ENCODE peak calls at places on chromosomes 7 and 10, in five cellular contexts. A is gastrocnemius medialis, O is ovary, P is heart left ventricle, B is IMR-90. Q is an unnamed sample.

GRCh38 chr7:2570021-2570420 is 11.2 kb downstream of the IQCE start:
- DNase-seq in A (no peak), O (no peak), P (no peak), B (no peak), Q (no peak)

GRCh38 chr10:60707841-60708240 is 70.4 kb upstream of the CDK1 start:
- DNase-seq in A (no peak), O (no peak), P (no peak), B (no peak), Q (peak; percentile 18)

GRCh38 chr10:16423599-16423998 is 13.2 kb upstream of the PTER start:
- DNase-seq in A (no peak), O (no peak), P (no peak), B (no peak), Q (no peak)

GRCh38 chr10:107517811-107518210 is 353.3 kb upstream of the SORCS1 start:
- DNase-seq in A (no peak), O (no peak), P (no peak), B (no peak), Q (no peak)

GRCh38 chr7:143237363-143237762 is 15.5 kb downstream of the TAS2R40 start:
- DNase-seq in A (no peak), O (no peak), P (no peak), B (no peak), Q (no peak)

GRCh38 chr10:133202778-133203651 is 27.0 kb upstream of the UTF1 start:
- DNase-seq in A (no peak), O (no peak), P (no peak), B (no peak), Q (no peak)

GRCh38 chr7:121046009-121046408 is 57.5 kb downstream of the CPED1 start:
- DNase-seq in A (no peak), O (no peak), P (no peak), B (no peak), Q (no peak)

GRCh38 chr7:39317107-39317506 is 249.1 kb upstream of the YAE1 start:
- DNase-seq in A (no peak), O (no peak), P (no peak), B (no peak), Q (no peak)

GRCh38 chr10:43879162-43879561 is 230.5 kb upstream of the ZNF32 start:
- DNase-seq in A (no peak), O (no peak), P (no peak), B (no peak), Q (no peak)

GRCh38 chr7:136874393-136875032 is 6.1 kb downstream of the CHRM2 start:
- DNase-seq in A (no peak), O (no peak), P (no peak), B (peak; percentile 73), Q (no peak)

GRCh38 chr10:112280205-112280921 is 2.8 kb upstream of the TECTB start:
- DNase-seq in A (no peak), O (no peak), P (no peak), B (no peak), Q (no peak)
- H3K4me3 ChIP-seq in A (no peak overlapping the region), O (no peak overlapping the region), P (no peak overlapping the region), B (no peak overlapping the region), Q (no peak overlapping the region)

DNA sequence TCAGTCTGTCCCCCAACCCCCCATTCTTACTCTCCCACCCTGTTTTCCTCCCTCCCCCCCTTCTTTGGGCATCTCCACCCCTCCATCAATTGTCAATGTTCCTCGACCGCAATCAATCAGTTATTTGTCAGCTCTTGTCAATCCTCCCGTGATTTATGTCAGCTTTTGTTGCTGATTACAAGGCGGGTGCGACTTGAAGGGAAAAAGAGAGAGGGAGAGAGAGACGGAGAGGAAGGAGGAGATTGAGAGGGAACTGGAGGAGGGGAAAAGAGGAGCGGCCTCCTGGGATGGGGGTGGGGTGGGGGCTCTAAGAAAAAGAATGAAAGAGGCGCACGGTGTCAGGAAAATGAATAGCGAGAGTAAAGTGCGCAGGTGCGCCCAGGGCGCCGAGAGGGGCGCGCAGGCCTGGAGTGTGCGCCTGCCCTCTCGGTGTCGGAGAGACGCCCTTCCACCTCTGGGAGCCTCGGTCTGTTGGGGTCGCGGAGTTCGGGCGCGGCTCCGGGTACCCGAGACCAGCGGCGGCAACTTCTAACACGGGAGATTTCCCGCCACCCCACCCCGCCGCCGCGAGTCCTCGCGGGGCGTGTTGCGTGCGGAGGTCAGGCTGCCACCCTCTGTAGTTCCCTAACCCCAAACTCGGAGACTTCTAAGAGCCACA is 1.1 kb upstream of the ZNF503 start:
- DNase-seq in A (peak; percentile 7), O (peak; percentile 70), P (peak; percentile 40), B (no peak), Q (peak; percentile 30)
- H3K4me1 ChIP-seq in A (peaks cover 30% of the 10 kb centered on the region), O (peaks cover 4% of the 10 kb centered on the region), P (peaks cover 23% of the 10 kb centered on the region), B (peaks cover 2% of the 10 kb centered on the region), Q (peaks cover 21% of the 10 kb centered on the region)

DNA sequence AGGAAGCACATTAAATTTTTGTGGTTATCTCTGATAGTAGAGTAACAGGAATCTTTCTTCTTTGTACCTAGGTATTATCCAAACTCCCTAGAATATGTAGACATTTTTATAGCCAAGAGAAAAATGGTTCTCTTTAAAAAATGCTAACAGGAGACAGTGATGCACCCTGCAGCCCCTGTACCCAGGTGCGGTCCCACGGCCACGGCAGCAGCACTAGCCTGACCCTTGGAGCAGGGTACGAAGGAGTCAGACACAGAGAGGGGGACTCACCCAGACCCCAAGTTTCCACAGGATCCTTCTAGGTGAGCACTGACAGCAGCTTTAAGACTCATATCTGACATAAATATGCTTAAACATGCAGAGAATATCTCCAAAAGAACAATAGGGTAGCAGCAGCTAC is 60.4 kb downstream of the NUDCD3 start:
- DNase-seq in A (no peak), O (no peak), P (no peak), B (no peak), Q (no peak)
- TF ChIP-seq POLR2A in A (no peak), O (no peak), P (no peak), B (no peak), Q (no peak)

GRCh38 chr7:4747746-4748145 is 27.7 kb upstream of the AP5Z1 start:
- DNase-seq in A (no peak), O (no peak), P (no peak), B (no peak), Q (no peak)

GRCh38 chr7:4745265-4745919 is 30.0 kb upstream of the AP5Z1 start:
- DNase-seq in A (no peak), O (no peak), P (no peak), B (no peak), Q (no peak)

GRCh38 chr7:4747013-4747412 is 28.4 kb upstream of the AP5Z1 start:
- DNase-seq in A (no peak), O (no peak), P (peak; percentile 58), B (no peak), Q (no peak)

GRCh38 chr7:4744391-4745264 is 30.8 kb upstream of the AP5Z1 start:
- DNase-seq in A (peak; percentile 98), O (peak; percentile 96), P (peak; percentile 99), B (peak; percentile 99), Q (peak; percentile 98)

DNA sequence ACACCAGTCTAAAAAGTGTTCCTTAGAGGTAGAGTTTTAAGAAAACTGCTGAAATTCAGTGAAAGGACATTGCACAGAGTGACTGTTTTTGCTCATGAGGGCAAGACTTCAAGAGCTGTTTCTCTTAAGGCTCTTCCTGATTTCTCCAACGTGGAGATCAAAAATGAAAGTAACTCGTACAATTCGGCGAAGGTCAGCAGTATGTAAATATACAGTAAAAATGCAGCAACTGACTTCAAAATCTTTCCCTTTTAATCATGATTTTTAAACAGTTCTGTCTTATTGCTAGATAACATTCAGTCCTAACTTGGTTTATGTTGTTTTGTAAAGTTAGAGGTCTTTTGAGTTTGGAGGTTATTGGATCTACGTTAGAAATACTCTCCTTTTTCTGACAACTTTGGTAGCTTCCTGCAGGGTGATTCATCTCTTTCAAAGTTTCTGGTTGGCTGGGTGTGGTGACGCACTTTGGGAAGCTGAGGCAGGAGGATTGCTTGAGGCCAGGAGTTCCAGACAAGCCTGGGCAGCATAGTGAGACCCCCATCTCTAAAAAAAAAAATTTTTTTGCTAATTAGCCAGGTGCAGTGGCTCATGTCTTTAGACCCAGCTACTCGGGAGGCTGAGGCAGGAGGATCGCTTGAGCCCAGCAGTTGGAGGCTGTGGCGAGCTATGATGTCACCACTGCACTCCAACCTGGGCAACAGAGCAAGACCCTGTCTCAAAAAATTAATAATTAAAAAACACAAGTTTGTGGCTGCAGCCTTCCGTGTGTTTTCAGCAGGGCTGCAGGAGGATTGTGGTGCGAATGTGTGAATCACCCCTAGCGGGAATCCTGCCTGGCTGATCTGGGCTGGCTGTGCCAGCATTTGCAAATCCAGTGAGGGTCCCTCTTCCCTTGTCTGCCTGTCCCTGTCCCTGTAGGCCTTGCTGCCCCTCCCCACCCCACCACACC is 29.2 kb upstream of the AP5Z1 start:
- DNase-seq in A (no peak), O (no peak), P (no peak), B (peak; percentile 83), Q (peak; percentile 59)
- H3K4me3 ChIP-seq in A (peak overlapping the region; percentile 46), O (peak overlapping the region; percentile 31), P (peak overlapping the region; percentile 31), B (peak overlapping the region; percentile 51), Q (peak overlapping the region; percentile 25)

GRCh38 chr7:1536105-1536767 is 5.7 kb downstream of the MAFK start:
- DNase-seq in A (no peak), O (peak; percentile 54), P (no peak), B (no peak), Q (no peak)
- H3K4me1 ChIP-seq in A (peaks cover 68% of the 10 kb centered on the region), O (peaks cover 27% of the 10 kb centered on the region), P (peaks cover 56% of the 10 kb centered on the region), B (peaks cover 41% of the 10 kb centered on the region), Q (peaks cover 61% of the 10 kb centered on the region)

DNA sequence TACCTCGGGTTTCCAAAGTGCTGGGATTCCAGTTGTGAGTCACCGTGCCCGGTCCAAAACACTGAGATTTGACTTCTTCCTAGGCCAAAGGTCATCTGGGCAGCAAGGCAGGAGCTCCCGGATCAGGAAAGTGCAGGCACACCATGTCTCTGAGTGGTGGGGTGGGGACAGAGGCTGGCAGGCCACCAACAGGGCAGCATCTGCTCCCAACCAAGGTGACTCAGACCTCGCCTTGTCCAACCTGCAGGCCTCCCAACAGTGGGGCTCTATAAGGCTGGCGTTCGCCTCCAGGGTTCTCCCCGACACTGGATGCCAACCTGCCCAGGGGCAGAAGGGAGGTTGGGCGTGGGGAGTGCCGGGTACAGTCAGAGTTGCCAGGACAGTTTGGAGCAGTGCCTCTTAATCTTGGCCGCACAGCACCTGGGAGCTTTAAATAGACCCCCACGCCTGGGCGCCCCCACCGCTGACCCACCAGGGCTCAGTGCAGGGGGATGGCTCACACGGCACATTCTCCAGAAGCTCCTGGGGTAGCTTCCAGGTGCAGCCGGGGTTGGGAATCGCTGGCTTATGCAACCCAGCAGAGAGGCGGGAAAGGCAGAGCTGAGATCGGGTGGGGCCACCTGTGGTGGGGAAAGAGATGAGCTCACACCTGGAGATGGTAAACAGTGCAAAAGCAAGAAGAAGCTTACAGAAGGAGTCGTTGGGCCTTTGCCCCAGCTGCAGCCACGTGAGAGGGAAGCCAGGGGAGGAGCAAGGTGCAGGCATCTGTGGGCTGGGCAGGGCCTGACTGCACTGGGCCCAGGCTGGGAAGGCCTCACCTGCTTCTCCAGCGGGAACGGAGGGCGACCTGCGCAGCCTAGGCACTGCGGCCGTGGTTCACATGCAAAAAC is 10.9 kb downstream of the CALML5 start:
- DNase-seq in A (no peak), O (no peak), P (no peak), B (no peak), Q (peak; percentile 91)
- TF ChIP-seq POLR2A in A (no peak), O (no peak), P (no peak), B (no peak), Q (peak; percentile 82)

Q was measured in transverse colon.